ENCODE peak calls at places on chromosome 17, in eight cellular contexts. R, L, X, J, U, K, P and V are unnamed samples.

GRCh38 chr17:50613596-50613995 is 21.1 kb upstream of the ABCC3 start:
- DNase-seq in R (no peak), L (no peak), X (peak; percentile 21), J (no peak), U (no peak), K (no peak), P (no peak), V (no peak)

GRCh38 chr17:40598021-40598927 is 33.0 kb upstream of the CCR7 start:
- DNase-seq in R (no peak), L (no peak), X (no peak), J (no peak), U (no peak), K (no peak), P (no peak), V (no peak)

GRCh38 chr17:62140376-62140775 is 75.3 kb upstream of the MED13 start:
- DNase-seq in R (no peak), L (no peak), X (no peak), J (no peak), U (no peak), K (no peak), P (no peak), V (no peak)

GRCh38 chr17:1162116-1162855 is 17.5 kb downstream of the ABR start:
- DNase-seq in R (no peak), L (no peak), X (no peak), J (no peak), U (no peak), K (no peak), P (no peak), V (no peak)

GRCh38 chr17:37802061-37802460 is 57.2 kb upstream of the HNF1B start:
- DNase-seq in R (no peak), L (no peak), X (no peak), J (no peak), U (no peak), K (no peak), P (no peak), V (no peak)

GRCh38 chr17:59105852-59106462 is 723 bp downstream of the TRIM37 start:
- DNase-seq in R (peak; percentile 83), L (peak; percentile 77), X (peak; percentile 39), J (peak; percentile 80), U (peak; percentile 75), K (peak; percentile 59), P (peak; percentile 72), V (peak; percentile 65)

GRCh38 chr17:8100149-8100548 is 12.6 kb upstream of the ALOX12B start:
- DNase-seq in R (no peak), L (no peak), X (no peak), J (no peak), U (no peak), K (no peak), P (no peak), V (no peak)

GRCh38 chr17:79702071-79702470 is 28.7 kb upstream of the ENPP7 start:
- DNase-seq in R (no peak), L (no peak), X (no peak), J (no peak), U (no peak), K (no peak), P (no peak), V (no peak)

GRCh38 chr17:77385750-77386501 is 245.2 kb downstream of the SEC14L1 start:
- DNase-seq in R (peak; percentile 80), L (no peak), X (peak; percentile 54), J (no peak), U (peak; percentile 73), K (no peak), P (no peak), V (peak; percentile 67)

GRCh38 chr17:71334041-71334781 is 786.6 kb upstream of the SOX9 start:
- DNase-seq in R (no peak), L (no peak), X (no peak), J (no peak), U (no peak), K (no peak), P (no peak), V (no peak)

GRCh38 chr17:15744885-15745284 is 12.8 kb downstream of the TBC1D26 start:
- DNase-seq in R (no peak), L (no peak), X (no peak), J (no peak), U (no peak), K (no peak), P (no peak), V (no peak)

GRCh38 chr17:751269-752001 is 629 bp downstream of the GEMIN4 start:
- DNase-seq in R (no peak), L (peak; percentile 66), X (peak; percentile 52), J (peak; percentile 44), U (peak; percentile 69), K (peak; percentile 44), P (no peak), V (peak; percentile 17)

GRCh38 chr17:9209781-9210370 is 188.6 kb downstream of the NTN1 start:
- DNase-seq in R (no peak), L (peak; percentile 33), X (no peak), J (no peak), U (no peak), K (no peak), P (no peak), V (no peak)

GRCh38 chr17:63431939-63432804 is 13.9 kb downstream of the CYB561 start:
- DNase-seq in R (peak; percentile 91), L (peak; percentile 58), X (peak; percentile 78), J (peak; percentile 68), U (no peak), K (no peak), P (peak; percentile 60), V (no peak)
- H3K4me3 ChIP-seq in R (no peak overlapping the region), L (no peak overlapping the region), X (no peak overlapping the region), J (no peak overlapping the region), U (no peak overlapping the region), K (no peak overlapping the region), P (no peak overlapping the region), V (no peak overlapping the region)

DNA sequence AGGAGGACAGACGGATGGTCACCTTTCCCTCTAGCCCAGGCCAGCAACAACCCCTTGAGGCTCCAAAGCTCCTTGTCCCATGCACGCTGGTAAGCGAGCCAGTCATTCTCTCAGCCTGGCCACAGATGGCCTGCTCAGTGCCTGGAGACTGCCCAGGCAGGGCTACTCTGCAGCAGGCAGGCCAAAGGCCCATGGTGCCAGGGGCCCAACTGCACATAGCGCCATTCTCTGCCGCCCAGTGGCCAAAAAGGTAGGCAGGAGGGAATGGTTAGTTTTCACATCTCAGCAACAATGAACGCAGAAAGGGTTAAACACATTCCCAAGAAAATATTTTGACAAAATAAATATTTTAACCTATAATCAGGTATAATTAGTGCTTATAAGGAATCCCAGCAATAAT is 7.7 kb upstream of the SREBF1 start:
- DNase-seq in R (no peak), L (no peak), X (no peak), J (no peak), U (no peak), K (no peak), P (no peak), V (no peak)
- TF ChIP-seq CTCF in R (no peak), L (no peak), X (no peak), J (no peak), U (no peak), K (no peak), P (no peak), V (no peak)

DNA sequence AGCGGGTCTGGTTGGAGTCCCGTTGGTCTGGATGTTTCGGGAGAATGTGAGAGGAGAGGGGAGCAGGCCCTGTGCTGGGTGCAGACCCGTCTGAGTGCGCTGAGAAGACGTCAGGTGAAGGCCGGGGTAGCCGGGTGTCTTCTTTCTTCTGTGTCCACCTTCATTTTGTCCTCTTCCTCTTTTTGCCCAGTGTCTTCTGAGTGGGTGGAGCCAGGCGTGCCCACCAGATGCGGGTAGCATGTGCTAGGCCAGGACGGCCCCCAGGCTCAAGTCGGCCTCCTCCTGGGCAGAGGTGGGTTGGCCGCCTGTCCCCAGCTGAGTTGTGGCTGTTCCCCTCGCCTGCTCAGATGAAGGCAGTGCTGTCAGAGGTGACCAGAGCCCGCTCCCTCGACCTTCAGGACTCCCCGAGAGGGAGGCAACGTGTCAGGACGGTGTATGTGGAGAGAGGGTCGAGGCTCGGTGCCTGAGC is 3.5 kb downstream of the METRNL start:
- DNase-seq in R (no peak), L (no peak), X (no peak), J (no peak), U (no peak), K (no peak), P (no peak), V (no peak)
- H3K27ac ChIP-seq in R (no peak overlapping the region), L (peak overlapping the region; percentile 46), X (no peak overlapping the region), J (peak overlapping the region; percentile 28), U (peak overlapping the region; percentile 16), K (peak overlapping the region; percentile 80), P (peak overlapping the region; percentile 74), V (peak overlapping the region; percentile 3)

GRCh38 chr17:13599808-13600398 is 1.8 kb downstream of the HS3ST3A1 start:
- DNase-seq in R (no peak), L (no peak), X (no peak), J (no peak), U (no peak), K (no peak), P (no peak), V (no peak)
- H3K4me3 ChIP-seq in R (peak overlapping the region; percentile 50), L (no peak overlapping the region), X (peak overlapping the region; percentile 41), J (peak overlapping the region; percentile 25), U (no peak overlapping the region), K (peak overlapping the region; percentile 30), P (peak overlapping the region; percentile 31), V (peak overlapping the region; percentile 51)

GRCh38 chr17:7001562-7001961 is 5.7 kb downstream of the ALOX12 start:
- DNase-seq in R (peak; percentile 67), L (no peak), X (peak; percentile 34), J (no peak), U (no peak), K (no peak), P (no peak), V (no peak)
- TF ChIP-seq CTCF in R (no peak), L (peak; percentile 34), X (peak; percentile 63), J (no peak), U (peak; percentile 35), K (no peak), P (peak; percentile 29), V (no peak)

GRCh38 chr17:5700791-5701190 is 116.5 kb upstream of the NLRP1 start:
- DNase-seq in R (peak; percentile 15), L (no peak), X (no peak), J (no peak), U (no peak), K (no peak), P (no peak), V (no peak)

GRCh38 chr17:5699789-5700188 is 115.5 kb upstream of the NLRP1 start:
- DNase-seq in R (no peak), L (no peak), X (no peak), J (no peak), U (no peak), K (no peak), P (no peak), V (no peak)

GRCh38 chr17:5702951-5703510 is 118.7 kb upstream of the NLRP1 start:
- DNase-seq in R (no peak), L (no peak), X (no peak), J (no peak), U (no peak), K (no peak), P (no peak), V (no peak)

GRCh38 chr17:5703736-5704135 is 119.4 kb upstream of the NLRP1 start:
- DNase-seq in R (peak; percentile 23), L (no peak), X (no peak), J (no peak), U (no peak), K (no peak), P (no peak), V (no peak)

DNA sequence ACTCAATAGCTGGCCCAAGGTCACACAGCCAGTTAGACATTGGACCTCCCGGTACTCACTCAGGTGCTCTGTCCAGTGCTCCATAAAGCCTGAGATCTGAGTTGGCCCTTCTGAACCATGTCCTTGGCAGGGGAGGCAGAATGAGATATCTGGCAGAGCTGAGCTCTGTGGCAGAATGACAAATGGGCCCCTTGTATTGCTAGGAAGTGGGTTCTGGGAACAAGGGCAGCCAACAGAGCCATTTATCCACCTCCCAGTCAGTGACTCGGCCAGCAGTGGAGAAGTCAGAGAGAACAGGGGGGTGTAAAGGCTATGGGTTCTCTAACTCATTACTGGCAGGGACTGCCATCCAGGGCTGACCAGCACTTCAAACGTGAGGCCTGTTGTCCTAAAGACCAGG is 117.1 kb upstream of the NLRP1 start:
- DNase-seq in R (peak; percentile 27), L (no peak), X (no peak), J (no peak), U (no peak), K (no peak), P (no peak), V (no peak)
- H3K27ac ChIP-seq in R (no peak overlapping the region), L (no peak overlapping the region), X (no peak overlapping the region), J (no peak overlapping the region), U (no peak overlapping the region), K (no peak overlapping the region), P (no peak overlapping the region), V (no peak overlapping the region)